ENCODE peak calls at places on chromosomes 7 and 10, in six cellular contexts. R is OCI-M1; O is germinal center; P is kidney glomerular epithelial cell; Q is naive thymus-derived CD8-positive, alpha-beta T cell; G is chondrocyte. T is an unnamed sample.

GRCh38 chr10:90007226-90007625 is 305.8 kb downstream of the KIF20B start:
- DNase-seq in R (no peak), O (no peak), P (no peak), Q (no peak), G (no peak), T (no peak)

GRCh38 chr10:46516660-46517416 is 39.6 kb downstream of the GPRIN2 start:
- DNase-seq in R (no peak), O (no peak), P (peak), Q (no peak), G (peak), T (peak)

GRCh38 chr7:39672176-39672575 is 48.8 kb downstream of the RALA start:
- DNase-seq in R (no peak), O (no peak), P (no peak), Q (no peak), G (no peak), T (no peak)

GRCh38 chr7:16431646-16432424 is 10.5 kb upstream of the CRPPA start:
- DNase-seq in R (peak), O (peak), P (peak), Q (no peak), G (no peak), T (peak)

GRCh38 chr10:25633542-25633941 is 300.5 kb upstream of the MYO3A start:
- DNase-seq in R (no peak), O (no peak), P (no peak), Q (no peak), G (no peak), T (no peak)

GRCh38 chr10:85919358-85920022 is 447.1 kb downstream of the GRID1 start:
- DNase-seq in R (no peak), O (no peak), P (no peak), Q (no peak), G (no peak), T (no peak)

GRCh38 chr7:33459340-33459751 is 330.0 kb downstream of the BBS9 start:
- DNase-seq in R (peak), O (no peak), P (peak), Q (no peak), G (no peak), T (peak)

GRCh38 chr10:15562116-15562515 is 157.6 kb downstream of the ITGA8 start:
- DNase-seq in R (no peak), O (no peak), P (no peak), Q (no peak), G (no peak), T (no peak)

GRCh38 chr7:65251851-65252620 is 121.6 kb upstream of the ZNF92 start:
- DNase-seq in R (peak), O (peak), P (no peak), Q (no peak), G (no peak), T (peak)

GRCh38 chr7:118104812-118105441 is 79.0 kb upstream of the LSM8 start:
- DNase-seq in R (peak), O (no peak), P (peak), Q (no peak), G (no peak), T (peak)

GRCh38 chr7:155231241-155231800 is 66.4 kb upstream of the INSIG1 start:
- DNase-seq in R (no peak), O (no peak), P (no peak), Q (no peak), G (no peak), T (no peak)

GRCh38 chr10:72889391-72889831 is 4.1 kb upstream of the OIT3 start:
- DNase-seq in R (no peak), O (no peak), P (no peak), Q (no peak), G (no peak), T (no peak)

GRCh38 chr7:142025896-142026295 is 30.2 kb downstream of the MGAM start:
- DNase-seq in R (no peak), O (no peak), P (peak), Q (no peak), G (no peak), T (no peak)

GRCh38 chr7:18413447-18413846 is 82.1 kb upstream of the HDAC9 start:
- DNase-seq in R (no peak), O (no peak), P (no peak), Q (no peak), G (no peak), T (no peak)

GRCh38 chr10:65779985-65780384 is 1145.9 kb upstream of the LRRTM3 start:
- DNase-seq in R (no peak), O (no peak), P (no peak), Q (no peak), G (no peak), T (no peak)

GRCh38 chr10:118045842-118046490 is 775 bp downstream of the RAB11FIP2 start:
- DNase-seq in R (peak), O (peak), P (peak), Q (peak), G (peak), T (peak)

GRCh38 chr7:44236333-44236728 is 35.6 kb downstream of the YKT6 start:
- DNase-seq in R (peak), O (no peak), P (no peak), Q (no peak), G (no peak), T (no peak)

GRCh38 chr7:146119016-146119415 is 2.4 kb downstream of the CNTNAP2 start:
- DNase-seq in R (no peak), O (no peak), P (no peak), Q (no peak), G (no peak), T (no peak)

GRCh38 chr7:141685285-141686035 is 16.5 kb downstream of the DENND11 start:
- DNase-seq in R (no peak), O (no peak), P (no peak), Q (no peak), G (no peak), T (peak)

GRCh38 chr10:1661416-1661815 is 75.9 kb downstream of the ADARB2 start:
- DNase-seq in R (no peak), O (no peak), P (no peak), Q (no peak), G (no peak), T (no peak)

GRCh38 chr7:135169936-135170222 is 628 bp downstream of the CYREN start:
- DNase-seq in R (no peak), O (peak), P (no peak), Q (no peak), G (no peak), T (no peak)

GRCh38 chr10:59898125-59898835 is 8.1 kb downstream of the CCDC6 start:
- DNase-seq in R (no peak), O (no peak), P (no peak), Q (no peak), G (no peak), T (peak)

GRCh38 chr7:107113866-107114265 is 54.9 kb upstream of the HBP1 start:
- DNase-seq in R (no peak), O (no peak), P (peak), Q (no peak), G (no peak), T (no peak)

GRCh38 chr7:76057103-76057812 is 9.4 kb downstream of the MDH2 start:
- DNase-seq in R (no peak), O (no peak), P (no peak), Q (no peak), G (no peak), T (no peak)

GRCh38 chr7:1742555-1743303 is 72.7 kb downstream of the ELFN1 start:
- DNase-seq in R (peak), O (no peak), P (no peak), Q (no peak), G (no peak), T (no peak)

GRCh38 chr7:86900886-86901285 is 158.6 kb downstream of the ELAPOR2 start:
- DNase-seq in R (no peak), O (no peak), P (no peak), Q (no peak), G (no peak), T (no peak)

GRCh38 chr7:144903201-144903600 is 67.3 kb upstream of the TPK1 start:
- DNase-seq in R (no peak), O (no peak), P (no peak), Q (no peak), G (no peak), T (no peak)

GRCh38 chr7:138287549-138287948 is 172.5 kb upstream of the TRIM24 start:
- DNase-seq in R (no peak), O (no peak), P (no peak), Q (no peak), G (no peak), T (no peak)

GRCh38 chr10:88743999-88744398 is 15.8 kb upstream of the LIPN start:
- DNase-seq in R (no peak), O (no peak), P (no peak), Q (no peak), G (no peak), T (peak)

GRCh38 chr10:26468691-26469090 is 30.6 kb downstream of the APBB1IP start:
- DNase-seq in R (no peak), O (no peak), P (no peak), Q (peak), G (no peak), T (no peak)

GRCh38 chr10:7541137-7542087 is 125.4 kb downstream of the ITIH5 start:
- DNase-seq in R (no peak), O (no peak), P (peak), Q (no peak), G (no peak), T (no peak)

GRCh38 chr7:538764-539685 is 19.4 kb upstream of the PDGFA start:
- DNase-seq in R (no peak), O (no peak), P (peak), Q (no peak), G (no peak), T (peak)

GRCh38 chr10:24428410-24428782 is 219.5 kb downstream of the KIAA1217 start:
- DNase-seq in R (no peak), O (no peak), P (peak), Q (no peak), G (no peak), T (no peak)

GRCh38 chr10:36446873-36447272 is 678.5 kb upstream of the ANKRD30A start:
- DNase-seq in R (no peak), O (no peak), P (no peak), Q (no peak), G (no peak), T (no peak)